ENCODE peak calls at places on chromosomes 13 and 19, in four cellular contexts. One of them, this sample, is unnamed.

GRCh38 chr19:51368366-51369282 is at the start of gene CLDND2:
- DNase-seq in tibial artery: no peak
- DNase-seq in Daoy: no peak
- DNase-seq in ecto neural progenitor cell: no peak
- DNase-seq in this sample: no peak

GRCh38 chr13:99484405-99484981 is 16.8 kb upstream of the TM9SF2 start:
- DNase-seq in tibial artery: no peak
- DNase-seq in Daoy: peak
- DNase-seq in ecto neural progenitor cell: no peak
- DNase-seq in this sample: no peak

GRCh38 chr13:42794572-42795275 is 13.3 kb downstream of the FAM216B start:
- DNase-seq in ecto neural progenitor cell: no peak
- DNase-seq in Daoy: no peak
- DNase-seq in tibial artery: no peak
- DNase-seq in this sample: no peak

GRCh38 chr19:8321067-8321759 is at the start of the genes NDUFA7 and RPS28:
- DNase-seq in ecto neural progenitor cell: peak
- DNase-seq in tibial artery: peak
- DNase-seq in Daoy: peak
- DNase-seq in this sample: peak

GRCh38 chr13:66076417-66076816 is 1153.7 kb downstream of the PCDH9 start:
- DNase-seq in tibial artery: no peak
- DNase-seq in Daoy: no peak
- DNase-seq in ecto neural progenitor cell: no peak
- DNase-seq in this sample: no peak

GRCh38 chr19:14434543-14435319 is 1.6 kb downstream of the PKN1 start:
- DNase-seq in ecto neural progenitor cell: no peak
- DNase-seq in tibial artery: peak
- DNase-seq in Daoy: peak
- DNase-seq in this sample: peak

GRCh38 chr13:108981407-108981806 is 352.0 kb downstream of the MYO16 start:
- DNase-seq in ecto neural progenitor cell: no peak
- DNase-seq in Daoy: no peak
- DNase-seq in tibial artery: no peak
- DNase-seq in this sample: no peak

GRCh38 chr13:109868583-109869311 is 82.4 kb upstream of the IRS2 start:
- DNase-seq in tibial artery: no peak
- DNase-seq in Daoy: no peak
- DNase-seq in ecto neural progenitor cell: no peak
- DNase-seq in this sample: no peak

GRCh38 chr19:1904385-1905070 is 671 bp upstream of the ADAT3 start:
- DNase-seq in Daoy: no peak
- DNase-seq in tibial artery: no peak
- DNase-seq in ecto neural progenitor cell: peak
- DNase-seq in this sample: no peak

GRCh38 chr13:25738797-25739196 is 313.0 kb downstream of the SHISA2 start:
- DNase-seq in tibial artery: no peak
- DNase-seq in Daoy: no peak
- DNase-seq in ecto neural progenitor cell: no peak
- DNase-seq in this sample: no peak

GRCh38 chr19:13748169-13748884 is 16.0 kb upstream of the MRI1 start:
- DNase-seq in ecto neural progenitor cell: no peak
- DNase-seq in Daoy: no peak
- DNase-seq in tibial artery: no peak
- DNase-seq in this sample: no peak

GRCh38 chr13:42628666-42629065 is 54.7 kb downstream of the TNFSF11 start:
- DNase-seq in tibial artery: no peak
- DNase-seq in Daoy: no peak
- DNase-seq in ecto neural progenitor cell: no peak
- DNase-seq in this sample: no peak

GRCh38 chr19:6378036-6378435 is 2.3 kb upstream of the PSPN start:
- DNase-seq in Daoy: no peak
- DNase-seq in tibial artery: no peak
- DNase-seq in ecto neural progenitor cell: no peak
- DNase-seq in this sample: peak

GRCh38 chr19:49799271-49799797 is 13.8 kb downstream of the FUZ start:
- DNase-seq in tibial artery: no peak
- DNase-seq in Daoy: no peak
- DNase-seq in ecto neural progenitor cell: no peak
- DNase-seq in this sample: no peak

GRCh38 chr13:77213644-77214043 is 113.2 kb downstream of the MYCBP2 start:
- DNase-seq in Daoy: peak
- DNase-seq in ecto neural progenitor cell: no peak
- DNase-seq in tibial artery: no peak
- DNase-seq in this sample: no peak

GRCh38 chr19:47036233-47036651 is 12.2 kb downstream of the TMEM160 start:
- DNase-seq in tibial artery: no peak
- DNase-seq in ecto neural progenitor cell: peak
- DNase-seq in Daoy: peak
- DNase-seq in this sample: no peak

GRCh38 chr19:47512183-47512947 is 2.5 kb downstream of the NAPA start:
- DNase-seq in Daoy: no peak
- DNase-seq in ecto neural progenitor cell: no peak
- DNase-seq in tibial artery: peak
- DNase-seq in this sample: no peak

GRCh38 chr19:18605546-18606280 is 886 bp downstream of the CRLF1 start:
- DNase-seq in Daoy: no peak
- DNase-seq in ecto neural progenitor cell: peak
- DNase-seq in tibial artery: no peak
- DNase-seq in this sample: no peak

GRCh38 chr13:32381539-32381938 is 46.4 kb downstream of the N4BP2L1 start:
- DNase-seq in Daoy: no peak
- DNase-seq in tibial artery: no peak
- DNase-seq in ecto neural progenitor cell: no peak
- DNase-seq in this sample: no peak

GRCh38 chr19:38952395-38953165 is 21.8 kb downstream of the MRPS12 start:
- DNase-seq in ecto neural progenitor cell: no peak
- DNase-seq in Daoy: no peak
- DNase-seq in tibial artery: no peak
- DNase-seq in this sample: peak

This sample was measured in kidney.